ENCODE peak calls at places on chromosomes 3 and 15, in ten cellular contexts. G is left cardiac atrium; U is fibroblast of mammary gland; K is stimulated activated CD8-positive, alpha-beta memory T cell treated with anti-CD3 and anti-CD28 coated beads, Interleukin-7, amount 100 ng/mL, for 1 hour; H is stimulated activated CD4-positive, alpha-beta T cell treated with anti-CD3 and anti-CD28 coated beads, Interleukin-12 subunit alpha, Interleukin-12 subunit beta, amount 100 ng/mL, for 24 hours; A is CD8-positive, alpha-beta memory T cell; F is left colon; W is left kidney; Z is WTC11; D is lower leg skin. P is an unnamed sample.

GRCh38 chr3:9902372-9903237 is at the start of gene IL17RE:
- DNase-seq in K (no peak), F (peak; percentile 84), W (peak; percentile 24), A (no peak), G (peak; percentile 35), Z (peak; percentile 50), H (no peak), D (peak; percentile 93), U (no peak), P (no peak)

GRCh38 chr15:70380484-70380883 is 282.8 kb upstream of the TLE3 start:
- DNase-seq in W (no peak), Z (no peak), H (no peak), K (no peak), G (no peak), D (peak; percentile 17), F (no peak), A (no peak), U (no peak), P (no peak)

GRCh38 chr3:59290358-59290757 is 240.5 kb upstream of the CFAP20DC start:
- DNase-seq in A (no peak), W (no peak), H (no peak), D (no peak), K (no peak), F (no peak), U (no peak), Z (no peak), G (no peak), P (no peak)

GRCh38 chr3:124699686-124700396 is 30.4 kb upstream of the UMPS start:
- DNase-seq in K (no peak), U (no peak), D (no peak), A (no peak), Z (no peak), W (no peak), G (no peak), H (no peak), F (no peak), P (peak; percentile 23)

GRCh38 chr3:38120690-38121450 is 16.1 kb downstream of the ACAA1 start:
- DNase-seq in Z (no peak), A (no peak), G (no peak), D (peak; percentile 77), F (no peak), W (no peak), H (no peak), U (no peak), K (no peak), P (no peak)

GRCh38 chr15:70098461-70099166 is 897 bp upstream of the TLE3 start:
- DNase-seq in H (no peak), Z (peak; percentile 54), W (peak; percentile 92), F (peak; percentile 72), A (peak; percentile 26), G (peak; percentile 66), D (peak; percentile 94), K (no peak), U (no peak), P (peak; percentile 37)

GRCh38 chr15:68497206-68497910 is 65.4 kb upstream of the ITGA11 start:
- DNase-seq in F (no peak), A (no peak), H (no peak), G (no peak), U (no peak), D (no peak), K (no peak), W (peak; percentile 30), Z (no peak), P (no peak)

GRCh38 chr3:147392083-147392916 is 14.0 kb downstream of the ZIC4 start:
- DNase-seq in F (no peak), W (no peak), Z (peak; percentile 89), G (no peak), D (peak; percentile 94), K (no peak), H (no peak), A (no peak), U (peak; percentile 27), P (no peak)

GRCh38 chr3:50192689-50193141 is 1.3 kb downstream of the GNAT1 start:
- DNase-seq in K (peak; percentile 73), D (peak; percentile 96), H (peak; percentile 66), A (peak; percentile 73), G (peak; percentile 65), F (peak; percentile 78), W (peak; percentile 89), U (peak; percentile 50), Z (peak; percentile 95), P (peak; percentile 65)

GRCh38 chr15:76904461-76905012 is 603 bp downstream of the SCAPER start:
- DNase-seq in K (no peak), Z (peak; percentile 43), W (peak; percentile 81), F (no peak), D (peak; percentile 86), H (no peak), U (peak; percentile 27), G (no peak), A (peak; percentile 6), P (peak; percentile 39)

GRCh38 chr3:127849368-127849767 is 27.1 kb upstream of the MGLL start:
- DNase-seq in G (no peak), U (no peak), Z (peak; percentile 17), K (no peak), D (no peak), W (no peak), H (no peak), A (no peak), F (no peak), P (peak; percentile 36)

GRCh38 chr3:54427501-54427900 is 305.1 kb downstream of the CACNA2D3 start:
- DNase-seq in D (no peak), G (no peak), F (no peak), Z (no peak), K (no peak), H (no peak), U (no peak), W (no peak), A (no peak), P (no peak)

GRCh38 chr3:39388741-39389248 is 5.6 kb downstream of the SLC25A38 start:
- DNase-seq in D (no peak), K (no peak), W (no peak), F (no peak), A (no peak), U (no peak), Z (no peak), H (no peak), G (no peak), P (no peak)

GRCh38 chr3:43499256-43499655 is 122.6 kb downstream of the ANO10 start:
- DNase-seq in G (no peak), A (no peak), H (no peak), Z (no peak), K (no peak), F (no peak), U (no peak), D (no peak), W (no peak), P (no peak)

GRCh38 chr3:72082121-72082715 is 297.3 kb upstream of the PROK2 start:
- DNase-seq in H (no peak), Z (no peak), G (no peak), K (no peak), U (peak; percentile 80), W (peak; percentile 48), D (no peak), A (no peak), F (peak; percentile 40), P (no peak)

GRCh38 chr3:35216501-35217266 is 422.6 kb upstream of the ARPP21 start:
- DNase-seq in A (no peak), G (no peak), D (peak; percentile 80), W (no peak), F (no peak), U (no peak), K (no peak), Z (no peak), H (no peak), P (no peak)

GRCh38 chr15:27865323-27865922 is 233.7 kb downstream of the OCA2 start:
- DNase-seq in Z (no peak), A (no peak), H (no peak), K (no peak), D (no peak), F (no peak), G (no peak), U (no peak), W (peak; percentile 10), P (no peak)

GRCh38 chr3:34065901-34066300 is 267.5 kb downstream of the PDCD6IP start:
- DNase-seq in U (no peak), H (no peak), W (no peak), A (no peak), Z (no peak), F (no peak), D (no peak), K (no peak), G (no peak), P (no peak)

GRCh38 chr3:152400912-152401311 is 132.2 kb downstream of the MBNL1 start:
- DNase-seq in K (no peak), F (no peak), H (no peak), D (no peak), A (no peak), U (peak; percentile 73), W (no peak), Z (no peak), G (no peak), P (no peak)

GRCh38 chr15:74845208-74845568 is 2.2 kb upstream of the ULK3 start:
- DNase-seq in A (peak; percentile 40), Z (no peak), H (peak; percentile 25), G (no peak), F (no peak), U (no peak), K (peak; percentile 24), W (no peak), D (no peak), P (no peak)

GRCh38 chr15:72155021-72155621 is 36.9 kb downstream of the SENP8 start:
- DNase-seq in A (no peak), W (peak; percentile 88), U (peak; percentile 8), H (no peak), D (peak; percentile 92), K (no peak), Z (no peak), G (peak; percentile 76), F (peak; percentile 86), P (peak; percentile 10)

GRCh38 chr3:191154827-191155226 is 44.2 kb upstream of the OSTN start:
- DNase-seq in K (no peak), Z (no peak), U (no peak), D (no peak), W (no peak), G (no peak), F (no peak), H (no peak), A (no peak), P (no peak)

GRCh38 chr15:88250826-88251225 is 5.7 kb downstream of the NTRK3 start:
- DNase-seq in G (no peak), Z (no peak), K (no peak), H (no peak), A (no peak), W (peak; percentile 18), F (no peak), D (no peak), U (no peak), P (no peak)

GRCh38 chr3:181948286-181948685 is 236.6 kb downstream of the SOX2 start:
- DNase-seq in G (no peak), A (no peak), U (no peak), Z (peak; percentile 29), K (no peak), W (no peak), D (no peak), H (no peak), F (no peak), P (peak; percentile 46)

GRCh38 chr15:99076555-99077308 is 28.1 kb upstream of the SYNM start:
- DNase-seq in G (peak; percentile 69), A (peak; percentile 41), H (no peak), K (no peak), U (peak; percentile 85), D (peak; percentile 86), Z (peak; percentile 50), W (peak; percentile 88), F (peak; percentile 49), P (peak; percentile 89)

GRCh38 chr3:188776447-188776846 is 395.3 kb upstream of the TPRG1 start:
- DNase-seq in W (no peak), D (no peak), Z (no peak), F (no peak), H (no peak), U (peak; percentile 35), G (no peak), K (no peak), A (no peak), P (no peak)

GRCh38 chr3:128993461-128994172 is at the start of gene CFAP92:
- DNase-seq in K (peak; percentile 85), U (peak; percentile 48), D (peak; percentile 97), H (peak; percentile 78), F (peak; percentile 94), Z (peak; percentile 96), G (peak; percentile 92), W (peak; percentile 95), A (peak; percentile 87), P (no peak)

GRCh38 chr3:41482134-41482533 is 282.8 kb downstream of the CTNNB1 start:
- DNase-seq in Z (peak; percentile 10), A (no peak), K (no peak), F (no peak), H (no peak), G (no peak), U (no peak), D (no peak), W (peak; percentile 12), P (no peak)

P was measured in SK-MEL-5.